ENCODE peak calls at places on chromosomes 7 and 10, in eight cellular contexts. J, M, G, W, N, C, T and Q are unnamed samples.

GRCh38 chr7:139647085-139647484 is 123.6 kb downstream of the CLEC2L start:
- DNase-seq in M (no peak), N (no peak), J (no peak), G (no peak), W (no peak), C (no peak), T (no peak), Q (no peak)

GRCh38 chr7:123621707-123622106 is 20.1 kb downstream of the ASB15 start:
- DNase-seq in M (no peak), J (no peak), C (no peak), W (no peak), T (no peak), N (no peak), G (no peak), Q (no peak)

GRCh38 chr10:80500572-80501380 is 36.9 kb upstream of the SH2D4B start:
- DNase-seq in J (peak; percentile 76), W (no peak), M (no peak), C (peak; percentile 90), T (no peak), N (peak; percentile 93), G (no peak), Q (peak; percentile 35)

GRCh38 chr7:158301221-158301620 is 286.4 kb downstream of the PTPRN2 start:
- DNase-seq in W (no peak), T (no peak), N (no peak), C (no peak), M (no peak), G (no peak), J (no peak), Q (no peak)

GRCh38 chr7:36300696-36301350 is 88.8 kb upstream of the ANLN start:
- DNase-seq in C (no peak), T (no peak), J (no peak), W (no peak), N (no peak), G (no peak), M (no peak), Q (no peak)

GRCh38 chr7:105664816-105665525 is 83.7 kb upstream of the EFCAB10 start:
- DNase-seq in T (peak; percentile 43), G (no peak), M (peak; percentile 55), J (no peak), C (no peak), W (no peak), N (peak; percentile 56), Q (peak; percentile 14)

GRCh38 chr10:69392481-69393000 is 24.2 kb downstream of the TACR2 start:
- DNase-seq in J (peak; percentile 88), C (peak; percentile 97), M (peak; percentile 85), W (peak; percentile 90), N (peak; percentile 91), G (peak; percentile 70), T (peak; percentile 84), Q (peak; percentile 86)

GRCh38 chr10:30594077-30594476 is 35.5 kb downstream of the LYZL2 start:
- DNase-seq in W (no peak), G (no peak), J (no peak), T (no peak), N (no peak), C (no peak), M (no peak), Q (no peak)

GRCh38 chr7:25240896-25241295 is 12.6 kb upstream of the NPVF start:
- DNase-seq in G (no peak), W (no peak), C (no peak), N (no peak), T (no peak), J (no peak), M (no peak), Q (no peak)

GRCh38 chr7:136102881-136103280 is 125.7 kb upstream of the MTPN start:
- DNase-seq in T (no peak), J (no peak), W (no peak), C (no peak), G (no peak), N (no peak), M (no peak), Q (no peak)

GRCh38 chr10:79159141-79159619 is 90.4 kb downstream of the ZMIZ1 start:
- DNase-seq in W (no peak), C (no peak), G (no peak), J (peak; percentile 68), N (no peak), M (no peak), T (peak; percentile 62), Q (no peak)

GRCh38 chr7:141145630-141145982 is 71.7 kb downstream of the TMEM178B start:
- DNase-seq in C (no peak), N (no peak), T (no peak), J (no peak), G (no peak), M (no peak), W (no peak), Q (no peak)

GRCh38 chr7:24800667-24801066 is 43.4 kb upstream of the GSDME start:
- DNase-seq in T (no peak), C (no peak), G (no peak), N (no peak), M (no peak), W (no peak), J (no peak), Q (no peak)

GRCh38 chr10:132298038-132298935 is 9.5 kb downstream of the STK32C start:
- DNase-seq in G (no peak), N (no peak), C (peak; percentile 71), M (no peak), J (peak; percentile 49), W (no peak), T (peak; percentile 3), Q (no peak)

GRCh38 chr7:31373337-31374289 is 33.1 kb upstream of the NEUROD6 start:
- DNase-seq in W (peak; percentile 39), C (no peak), T (peak; percentile 36), N (peak; percentile 70), G (peak; percentile 20), M (peak; percentile 76), J (no peak), Q (peak; percentile 45)

GRCh38 chr7:142796501-142797341 is 26.0 kb downstream of the PRSS2 start:
- DNase-seq in N (no peak), W (no peak), G (peak; percentile 46), M (no peak), T (no peak), C (peak; percentile 81), J (no peak), Q (no peak)

GRCh38 chr7:19663816-19664531 is 44.9 kb downstream of the POLR1F start:
- DNase-seq in W (no peak), G (peak; percentile 1), J (no peak), M (no peak), C (no peak), N (peak; percentile 43), T (no peak), Q (no peak)

GRCh38 chr10:133378251-133379096 is 588 bp upstream of the PAOX start:
- DNase-seq in N (peak; percentile 69), M (peak; percentile 48), C (no peak), T (peak; percentile 71), W (peak; percentile 44), G (peak; percentile 67), J (peak; percentile 87), Q (peak; percentile 61)

GRCh38 chr7:75958802-75959543 is 35.4 kb downstream of the TMEM120A start:
- DNase-seq in J (no peak), N (no peak), C (no peak), W (no peak), M (no peak), T (no peak), G (no peak), Q (no peak)

GRCh38 chr7:75960372-75960771 is 34.0 kb downstream of the TMEM120A start:
- DNase-seq in J (no peak), T (no peak), G (no peak), M (no peak), C (no peak), N (no peak), W (no peak), Q (no peak)

GRCh38 chr7:75955293-75955938 is 39.0 kb downstream of the TMEM120A start:
- DNase-seq in W (no peak), G (no peak), J (no peak), M (no peak), C (no peak), N (no peak), T (peak; percentile 75), Q (no peak)

GRCh38 chr7:75953918-75954317 is 39.0 kb downstream of the POR start:
- DNase-seq in N (peak; percentile 31), G (no peak), T (no peak), M (no peak), C (no peak), J (no peak), W (no peak), Q (no peak)

GRCh38 chr7:75957021-75957736 is 37.2 kb downstream of the TMEM120A start:
- DNase-seq in W (no peak), N (no peak), G (no peak), M (no peak), C (no peak), T (no peak), J (no peak), Q (no peak)
- TF ChIP-seq POLR2A in W (no peak), N (no peak), G (no peak), M (no peak), C (no peak), T (no peak), J (no peak), Q (no peak)

GRCh38 chr10:3785849-3786290 is 861 bp upstream of the KLF6 start:
- DNase-seq in M (no peak), G (no peak), T (peak; percentile 55), N (no peak), W (no peak), J (peak; percentile 77), C (no peak), Q (peak; percentile 74)
- TF ChIP-seq POLR2A in M (no peak), G (no peak), T (no peak), N (no peak), W (no peak), J (no peak), C (no peak), Q (peak; percentile 82)

DNA sequence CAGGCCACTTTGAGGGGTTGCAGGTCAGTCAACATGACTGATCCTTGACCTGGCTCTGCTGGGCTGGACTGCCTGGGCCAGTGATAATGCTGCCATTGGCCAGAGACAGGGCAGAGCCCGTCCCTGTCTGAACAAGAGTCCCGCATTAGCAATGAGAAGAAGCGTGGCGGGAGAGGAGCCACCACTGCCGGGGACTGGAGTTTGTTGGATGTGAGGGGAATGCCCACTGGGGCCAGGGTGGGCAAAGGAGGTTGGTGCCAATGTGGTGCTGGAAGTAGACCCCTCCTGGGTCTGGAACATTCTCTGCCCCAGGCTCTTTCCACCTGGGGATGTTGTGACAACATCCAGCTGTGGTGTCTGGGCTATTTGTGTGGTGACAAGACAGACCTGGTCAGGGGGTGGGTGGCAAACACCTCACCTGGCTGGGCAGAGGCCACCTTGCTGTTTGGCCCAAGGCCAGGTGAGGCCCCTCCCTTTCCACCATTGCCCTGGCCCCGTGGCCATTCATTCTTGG is 7.6 kb downstream of the SAP25 start:
- DNase-seq in M (no peak), T (no peak), W (no peak), C (no peak), N (no peak), J (no peak), G (no peak), Q (no peak)
- TF ChIP-seq POLR2A in M (no peak), T (no peak), W (no peak), C (no peak), N (no peak), J (no peak), G (no peak), Q (no peak)

DNA sequence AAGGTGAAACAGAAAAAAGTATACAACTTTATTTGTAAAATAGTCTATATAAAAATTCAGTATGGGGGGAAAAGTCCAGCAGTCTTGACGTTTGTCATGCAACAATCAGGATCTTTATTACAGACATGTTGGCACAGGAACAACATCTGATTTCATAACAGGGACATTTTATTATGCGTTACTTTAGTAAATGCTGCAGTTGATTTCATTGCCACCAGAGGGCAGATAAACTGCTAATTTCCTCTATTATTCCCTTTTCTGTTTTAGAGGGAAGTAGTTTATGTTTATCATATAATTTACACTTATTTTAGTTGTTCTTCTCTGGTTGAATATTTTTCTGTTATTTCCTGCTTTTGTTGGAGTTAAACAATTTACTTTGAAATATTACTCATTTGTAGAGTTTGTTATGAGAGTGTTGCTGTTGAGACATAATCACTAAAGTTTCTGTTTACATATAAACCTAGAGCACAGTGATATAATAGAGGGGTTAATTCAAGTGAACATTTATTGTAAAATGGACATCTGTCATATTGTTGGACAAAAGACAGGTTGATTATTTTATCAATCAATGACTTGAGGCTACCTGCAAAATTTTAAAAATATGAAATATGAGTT is 3.3 kb downstream of the PLXDC2 start:
- DNase-seq in N (peak; percentile 36), J (no peak), C (no peak), G (no peak), T (peak; percentile 41), M (peak; percentile 20), W (peak; percentile 71), Q (peak; percentile 46)
- TF ChIP-seq POLR2A in N (no peak), J (no peak), C (no peak), G (no peak), T (no peak), M (no peak), W (no peak), Q (no peak)